ENCODE peak calls at places on chromosomes 1 and 21, in five cellular contexts. One of them, this sample, is unnamed.

GRCh38 chr1:203572134-203572625 is 54.5 kb upstream of the ATP2B4 start:
- DNase-seq in A549: no peak
- DNase-seq in adrenal gland: no peak
- DNase-seq in brain microvascular endothelial cell: peak; percentile 85
- DNase-seq in HL-60: no peak
- DNase-seq in this sample: no peak

GRCh38 chr1:91745649-91746383 is 140.1 kb downstream of the TGFBR3 start:
- DNase-seq in A549: no peak
- DNase-seq in adrenal gland: no peak
- DNase-seq in brain microvascular endothelial cell: no peak
- DNase-seq in HL-60: no peak
- DNase-seq in this sample: peak; percentile 62

GRCh38 chr1:85850238-85850637 is 142.0 kb upstream of the ZNHIT6 start:
- DNase-seq in A549: peak; percentile 51
- DNase-seq in adrenal gland: no peak
- DNase-seq in brain microvascular endothelial cell: peak; percentile 84
- DNase-seq in HL-60: no peak
- DNase-seq in this sample: peak; percentile 69

GRCh38 chr1:157959750-157960149 is 33.7 kb upstream of the KIRREL1 start:
- DNase-seq in A549: no peak
- DNase-seq in adrenal gland: no peak
- DNase-seq in brain microvascular endothelial cell: no peak
- DNase-seq in HL-60: no peak
- DNase-seq in this sample: no peak

GRCh38 chr1:21262282-21263051 is 27.8 kb downstream of the ECE1 start:
- DNase-seq in A549: peak; percentile 38
- DNase-seq in adrenal gland: peak; percentile 97
- DNase-seq in brain microvascular endothelial cell: peak; percentile 96
- DNase-seq in HL-60: no peak
- DNase-seq in this sample: no peak

GRCh38 chr1:162145966-162146696 is 76.6 kb downstream of the NOS1AP start:
- DNase-seq in A549: no peak
- DNase-seq in adrenal gland: no peak
- DNase-seq in brain microvascular endothelial cell: no peak
- DNase-seq in HL-60: no peak
- DNase-seq in this sample: no peak

GRCh38 chr1:34885405-34886247 is 26.1 kb upstream of the SMIM12 start:
- DNase-seq in A549: peak; percentile 15
- DNase-seq in adrenal gland: peak; percentile 60
- DNase-seq in brain microvascular endothelial cell: peak; percentile 6
- DNase-seq in HL-60: no peak
- DNase-seq in this sample: peak; percentile 38

GRCh38 chr21:20266369-20266710 is 731.9 kb upstream of the NCAM2 start:
- DNase-seq in A549: no peak
- DNase-seq in adrenal gland: no peak
- DNase-seq in brain microvascular endothelial cell: no peak
- DNase-seq in HL-60: no peak
- DNase-seq in this sample: no peak

GRCh38 chr1:216223521-216223920 is 199.7 kb downstream of the USH2A start:
- DNase-seq in A549: no peak
- DNase-seq in adrenal gland: no peak
- DNase-seq in brain microvascular endothelial cell: no peak
- DNase-seq in HL-60: no peak
- DNase-seq in this sample: no peak

GRCh38 chr1:6544831-6545230 is 9.5 kb downstream of the NOL9 start:
- DNase-seq in A549: no peak
- DNase-seq in adrenal gland: no peak
- DNase-seq in brain microvascular endothelial cell: peak; percentile 63
- DNase-seq in HL-60: no peak
- DNase-seq in this sample: peak; percentile 58

GRCh38 chr1:109185990-109186703 is 27.6 kb upstream of the SARS1 start:
- DNase-seq in A549: no peak
- DNase-seq in adrenal gland: no peak
- DNase-seq in brain microvascular endothelial cell: no peak
- DNase-seq in HL-60: no peak
- DNase-seq in this sample: no peak

GRCh38 chr1:13675222-13675621 is 24.8 kb upstream of the PRDM2 start:
- DNase-seq in A549: no peak
- DNase-seq in adrenal gland: no peak
- DNase-seq in brain microvascular endothelial cell: no peak
- DNase-seq in HL-60: no peak
- DNase-seq in this sample: no peak

GRCh38 chr1:84069236-84069845 is 70.4 kb upstream of the TTLL7 start:
- DNase-seq in A549: no peak
- DNase-seq in adrenal gland: no peak
- DNase-seq in brain microvascular endothelial cell: no peak
- DNase-seq in HL-60: no peak
- DNase-seq in this sample: no peak

GRCh38 chr1:107480548-107480947 is 339.7 kb downstream of the NTNG1 start:
- DNase-seq in A549: no peak
- DNase-seq in adrenal gland: peak; percentile 63
- DNase-seq in brain microvascular endothelial cell: no peak
- DNase-seq in HL-60: no peak
- DNase-seq in this sample: no peak

GRCh38 chr1:195336718-195337269 is 1271.4 kb downstream of the KCNT2 start:
- DNase-seq in A549: no peak
- DNase-seq in adrenal gland: no peak
- DNase-seq in brain microvascular endothelial cell: no peak
- DNase-seq in HL-60: no peak
- DNase-seq in this sample: no peak

GRCh38 chr1:67811816-67812215 is 21.5 kb downstream of the GNG12 start:
- DNase-seq in A549: no peak
- DNase-seq in adrenal gland: no peak
- DNase-seq in brain microvascular endothelial cell: no peak
- DNase-seq in HL-60: no peak
- DNase-seq in this sample: no peak

GRCh38 chr1:27117733-27118439 is 37.0 kb downstream of the SLC9A1 start:
- DNase-seq in A549: no peak
- DNase-seq in adrenal gland: peak; percentile 66
- DNase-seq in brain microvascular endothelial cell: peak; percentile 11
- DNase-seq in HL-60: no peak
- DNase-seq in this sample: no peak

GRCh38 chr1:83508485-83509151 is 490.3 kb downstream of the TTLL7 start:
- DNase-seq in A549: no peak
- DNase-seq in adrenal gland: peak; percentile 51
- DNase-seq in brain microvascular endothelial cell: peak; percentile 49
- DNase-seq in HL-60: no peak
- DNase-seq in this sample: no peak

GRCh38 chr21:35075546-35075945 is 26.4 kb upstream of the RUNX1 start:
- DNase-seq in A549: no peak
- DNase-seq in adrenal gland: peak; percentile 52
- DNase-seq in brain microvascular endothelial cell: peak; percentile 90
- DNase-seq in HL-60: no peak
- DNase-seq in this sample: peak; percentile 32

GRCh38 chr21:41752231-41752681 is 14.6 kb downstream of the RIPK4 start:
- DNase-seq in A549: no peak
- DNase-seq in adrenal gland: no peak
- DNase-seq in brain microvascular endothelial cell: no peak
- DNase-seq in HL-60: no peak
- DNase-seq in this sample: peak; percentile 81

GRCh38 chr1:209643295-209644020 is 8.8 kb downstream of the LAMB3 start:
- DNase-seq in A549: no peak
- DNase-seq in adrenal gland: peak; percentile 90
- DNase-seq in brain microvascular endothelial cell: no peak
- DNase-seq in HL-60: no peak
- DNase-seq in this sample: peak; percentile 46

GRCh38 chr1:243493156-243494129 is 237.6 kb downstream of the SDCCAG8 start:
- DNase-seq in A549: no peak
- DNase-seq in adrenal gland: no peak
- DNase-seq in brain microvascular endothelial cell: no peak
- DNase-seq in HL-60: no peak
- DNase-seq in this sample: no peak

GRCh38 chr1:86207323-86207722 is 50.8 kb upstream of the COL24A1 start:
- DNase-seq in A549: no peak
- DNase-seq in adrenal gland: no peak
- DNase-seq in brain microvascular endothelial cell: peak; percentile 81
- DNase-seq in HL-60: no peak
- DNase-seq in this sample: peak; percentile 36

GRCh38 chr1:55286851-55287602 is 71.9 kb upstream of the USP24 start:
- DNase-seq in A549: no peak
- DNase-seq in adrenal gland: no peak
- DNase-seq in brain microvascular endothelial cell: peak; percentile 52
- DNase-seq in HL-60: no peak
- DNase-seq in this sample: no peak

GRCh38 chr1:153291514-153291913 is 21.2 kb downstream of the PGLYRP3 start:
- DNase-seq in A549: no peak
- DNase-seq in adrenal gland: no peak
- DNase-seq in brain microvascular endothelial cell: no peak
- DNase-seq in HL-60: no peak
- DNase-seq in this sample: no peak

GRCh38 chr1:47582891-47583608 is 145.2 kb downstream of the FOXD2 start:
- DNase-seq in A549: no peak
- DNase-seq in adrenal gland: peak; percentile 30
- DNase-seq in brain microvascular endothelial cell: peak; percentile 31
- DNase-seq in HL-60: no peak
- DNase-seq in this sample: peak; percentile 60

GRCh38 chr1:226762988-226763740 is 24.1 kb upstream of the ITPKB start:
- DNase-seq in A549: no peak
- DNase-seq in adrenal gland: no peak
- DNase-seq in brain microvascular endothelial cell: no peak
- DNase-seq in HL-60: no peak
- DNase-seq in this sample: no peak
- TF ChIP-seq CTCF in A549: no peak
- TF ChIP-seq CTCF in adrenal gland: no peak
- TF ChIP-seq CTCF in brain microvascular endothelial cell: peak; percentile 1
- TF ChIP-seq CTCF in HL-60: no peak
- TF ChIP-seq CTCF in this sample: no peak

DNA sequence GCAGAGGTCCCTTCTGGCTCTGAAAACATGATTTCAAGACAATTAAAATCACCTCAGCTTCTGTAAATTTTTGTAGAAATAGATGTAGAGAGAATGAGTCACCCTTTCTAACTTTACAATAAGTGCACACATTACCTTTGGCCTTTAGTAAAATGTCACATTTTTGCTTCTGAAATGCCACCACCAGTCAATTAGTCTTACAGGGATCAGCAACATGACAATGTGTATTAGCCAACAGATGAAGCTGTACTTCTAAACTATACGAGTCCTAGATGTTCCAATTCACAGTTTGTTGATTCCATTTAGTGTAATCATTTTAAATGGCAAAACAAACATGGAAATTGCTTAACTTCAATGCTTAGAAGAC is 23.1 kb downstream of the C21orf91 start:
- DNase-seq in A549: no peak
- DNase-seq in adrenal gland: no peak
- DNase-seq in brain microvascular endothelial cell: no peak
- DNase-seq in HL-60: no peak
- DNase-seq in this sample: no peak
- H3K27ac ChIP-seq in A549: no peak overlapping the region
- H3K27ac ChIP-seq in adrenal gland: peak overlapping the region; percentile 0
- H3K27ac ChIP-seq in brain microvascular endothelial cell: no peak overlapping the region
- H3K27ac ChIP-seq in HL-60: no peak overlapping the region
- H3K27ac ChIP-seq in this sample: no peak overlapping the region

GRCh38 chr1:1115830-1116700 is at the start of gene C1orf159:
- DNase-seq in A549: peak; percentile 90
- DNase-seq in adrenal gland: peak; percentile 100
- DNase-seq in brain microvascular endothelial cell: peak; percentile 98
- DNase-seq in HL-60: peak; percentile 90
- DNase-seq in this sample: peak; percentile 97
- TF ChIP-seq CTCF in A549: no peak
- TF ChIP-seq CTCF in adrenal gland: no peak
- TF ChIP-seq CTCF in brain microvascular endothelial cell: no peak
- TF ChIP-seq CTCF in HL-60: no peak
- TF ChIP-seq CTCF in this sample: no peak

DNA sequence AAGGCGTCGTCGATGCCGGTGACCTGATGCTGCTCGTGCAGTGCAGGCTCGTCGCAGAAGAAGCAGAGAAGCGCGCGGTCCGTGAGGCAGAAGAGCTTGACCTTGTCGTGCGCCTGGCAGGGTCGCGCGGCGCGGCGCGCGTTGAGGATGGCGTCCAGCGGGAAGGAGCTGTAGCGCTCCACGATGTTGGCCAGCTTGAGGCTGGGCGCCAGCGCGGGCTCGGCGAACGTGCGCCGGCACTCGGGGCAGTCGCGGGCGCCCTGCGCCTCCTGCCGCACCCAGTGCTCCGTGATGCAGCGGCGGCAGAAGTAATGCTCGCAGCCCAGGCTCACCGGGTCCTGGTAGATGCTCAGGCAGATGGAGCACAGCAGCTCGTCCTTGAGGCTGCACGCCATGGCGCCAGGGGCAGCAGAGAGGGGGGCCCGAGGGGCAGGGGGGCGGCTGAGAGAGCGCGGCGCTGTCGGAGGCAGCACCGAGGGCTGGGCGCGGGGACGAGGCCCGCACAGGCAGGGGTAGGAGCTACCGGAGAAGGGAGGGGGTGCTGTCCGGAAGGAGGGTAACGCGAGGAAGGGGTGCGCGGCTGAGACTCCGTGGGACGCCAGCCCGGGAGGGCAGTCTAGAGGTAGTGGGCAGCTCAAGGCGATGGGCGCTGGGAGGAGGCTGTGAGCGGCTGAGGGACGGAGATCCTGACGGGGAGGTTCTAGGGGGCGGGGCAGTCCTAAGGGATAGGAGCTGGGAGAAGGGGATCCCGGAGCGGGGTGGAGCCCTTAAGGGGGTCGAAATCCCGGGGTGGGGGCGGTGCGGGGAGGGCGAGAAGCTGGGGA is 593 bp downstream of the TRIM62 start:
- DNase-seq in A549: peak; percentile 42
- DNase-seq in adrenal gland: peak; percentile 77
- DNase-seq in brain microvascular endothelial cell: peak; percentile 51
- DNase-seq in HL-60: peak; percentile 26
- DNase-seq in this sample: peak; percentile 52
- H3K27ac ChIP-seq in A549: peak overlapping the region; percentile 88
- H3K27ac ChIP-seq in adrenal gland: peak overlapping the region; percentile 81
- H3K27ac ChIP-seq in brain microvascular endothelial cell: peak overlapping the region; percentile 20
- H3K27ac ChIP-seq in HL-60: no peak overlapping the region
- H3K27ac ChIP-seq in this sample: peak overlapping the region; percentile 48

GRCh38 chr1:176444286-176444685 is 18.7 kb upstream of the PAPPA2 start:
- DNase-seq in A549: no peak
- DNase-seq in adrenal gland: no peak
- DNase-seq in brain microvascular endothelial cell: no peak
- DNase-seq in HL-60: no peak
- DNase-seq in this sample: no peak
- TF ChIP-seq CTCF in A549: no peak
- TF ChIP-seq CTCF in adrenal gland: no peak
- TF ChIP-seq CTCF in brain microvascular endothelial cell: no peak
- TF ChIP-seq CTCF in HL-60: no peak
- TF ChIP-seq CTCF in this sample: no peak